ENCODE peak calls at places on chromosome 9, in four cellular contexts. U, O, R and F are unnamed samples.

GRCh38 chr9:89426389-89426961 is 71.4 kb downstream of the SEMA4D start:
- DNase-seq in O (no peak), U (no peak), R (no peak), F (no peak)

GRCh38 chr9:88168564-88168963 is 30.3 kb upstream of the SPATA31C2 start:
- DNase-seq in R (no peak), O (no peak), U (no peak), F (no peak)

GRCh38 chr9:135084881-135085760 is 2.3 kb upstream of the OLFM1 start:
- DNase-seq in O (no peak), U (no peak), R (no peak), F (no peak)

GRCh38 chr9:130467371-130467770 is 22.6 kb downstream of the ASS1 start:
- DNase-seq in U (no peak), O (no peak), R (no peak), F (no peak)

GRCh38 chr9:115691686-115692085 is 461.9 kb upstream of the PAPPA start:
- DNase-seq in R (peak), O (no peak), U (no peak), F (no peak)

GRCh38 chr9:136916330-136917184 is 28.0 kb downstream of the FBXW5 start:
- DNase-seq in O (no peak), R (no peak), U (no peak), F (no peak)

GRCh38 chr9:112361602-112362001 is 18.3 kb upstream of the HSDL2 start:
- DNase-seq in U (no peak), O (peak), R (peak), F (no peak)

GRCh38 chr9:106843361-106843760 is 19.6 kb upstream of the ZNF462 start:
- DNase-seq in U (no peak), O (no peak), R (no peak), F (no peak)

GRCh38 chr9:88776717-88777497 is 214.4 kb upstream of the S1PR3 start:
- DNase-seq in U (peak), R (peak), O (no peak), F (peak)

GRCh38 chr9:110802416-110803035 is 133.9 kb downstream of the MUSK start:
- DNase-seq in O (no peak), R (peak), U (no peak), F (no peak)

GRCh38 chr9:125486576-125486975 is 220.4 kb downstream of the MAPKAP1 start:
- DNase-seq in R (no peak), U (no peak), O (no peak), F (no peak)

GRCh38 chr9:71716138-71716909 is 52.0 kb downstream of the CEMIP2 start:
- DNase-seq in U (no peak), O (no peak), R (no peak), F (no peak)

GRCh38 chr9:80383347-80383746 is 811.6 kb downstream of the TLE4 start:
- DNase-seq in R (no peak), O (no peak), U (no peak), F (no peak)

GRCh38 chr9:78072586-78073199 is 41.1 kb upstream of the GNAQ start:
- DNase-seq in R (no peak), O (no peak), U (no peak), F (no peak)

GRCh38 chr9:93301291-93301811 is 117.4 kb downstream of the WNK2 start:
- DNase-seq in R (no peak), U (no peak), O (no peak), F (no peak)

GRCh38 chr9:133780962-133781827 is 43.0 kb upstream of the SARDH start:
- DNase-seq in R (no peak), U (no peak), O (no peak), F (no peak)

GRCh38 chr9:5536684-5537083 is 26.4 kb downstream of the PDCD1LG2 start:
- DNase-seq in U (no peak), R (no peak), O (no peak), F (no peak)